ENCODE peak calls at places on chromosomes 2 and 18, in ten cellular contexts. One of them, this sample, is unnamed.

GRCh38 chr2:70789304-70790078 is 952 bp downstream of the FIGLA start:
- DNase-seq in kidney: peak
- DNase-seq in HepG2: peak
- DNase-seq in A549: peak
- DNase-seq in coronary artery: no peak
- DNase-seq in RWPE1: peak
- DNase-seq in adrenal gland: peak
- DNase-seq in naive thymus-derived CD4-positive, alpha-beta T cell: peak
- DNase-seq in dorsolateral prefrontal cortex: peak
- DNase-seq in Peyer's patch: peak
- DNase-seq in this sample: no peak

GRCh38 chr18:4510709-4511108 is 55.6 kb upstream of the DLGAP1 start:
- DNase-seq in kidney: no peak
- DNase-seq in HepG2: no peak
- DNase-seq in A549: peak
- DNase-seq in coronary artery: peak
- DNase-seq in RWPE1: no peak
- DNase-seq in adrenal gland: no peak
- DNase-seq in naive thymus-derived CD4-positive, alpha-beta T cell: no peak
- DNase-seq in dorsolateral prefrontal cortex: no peak
- DNase-seq in Peyer's patch: peak
- DNase-seq in this sample: no peak

GRCh38 chr2:100317634-100318033 is 4.7 kb downstream of the LONRF2 start:
- DNase-seq in kidney: no peak
- DNase-seq in HepG2: no peak
- DNase-seq in A549: peak
- DNase-seq in coronary artery: no peak
- DNase-seq in RWPE1: no peak
- DNase-seq in adrenal gland: no peak
- DNase-seq in naive thymus-derived CD4-positive, alpha-beta T cell: no peak
- DNase-seq in dorsolateral prefrontal cortex: no peak
- DNase-seq in Peyer's patch: no peak
- DNase-seq in this sample: no peak

GRCh38 chr2:109239720-109240119 is 110.7 kb downstream of the SH3RF3 start:
- DNase-seq in kidney: no peak
- DNase-seq in HepG2: no peak
- DNase-seq in A549: no peak
- DNase-seq in coronary artery: no peak
- DNase-seq in RWPE1: peak
- DNase-seq in adrenal gland: no peak
- DNase-seq in naive thymus-derived CD4-positive, alpha-beta T cell: no peak
- DNase-seq in dorsolateral prefrontal cortex: no peak
- DNase-seq in Peyer's patch: no peak
- DNase-seq in this sample: no peak

GRCh38 chr2:238254095-238254494 is 14.3 kb upstream of the HES6 start:
- DNase-seq in kidney: peak
- DNase-seq in HepG2: no peak
- DNase-seq in A549: no peak
- DNase-seq in coronary artery: no peak
- DNase-seq in RWPE1: no peak
- DNase-seq in adrenal gland: no peak
- DNase-seq in naive thymus-derived CD4-positive, alpha-beta T cell: no peak
- DNase-seq in dorsolateral prefrontal cortex: no peak
- DNase-seq in Peyer's patch: no peak
- DNase-seq in this sample: no peak

GRCh38 chr2:25939257-25939668 is 43.0 kb downstream of the KIF3C start:
- DNase-seq in kidney: peak
- DNase-seq in HepG2: no peak
- DNase-seq in A549: no peak
- DNase-seq in coronary artery: no peak
- DNase-seq in RWPE1: no peak
- DNase-seq in adrenal gland: no peak
- DNase-seq in naive thymus-derived CD4-positive, alpha-beta T cell: no peak
- DNase-seq in dorsolateral prefrontal cortex: no peak
- DNase-seq in Peyer's patch: peak
- DNase-seq in this sample: no peak

GRCh38 chr18:79553154-79553553 is 126.4 kb upstream of the CTDP1 start:
- DNase-seq in kidney: peak
- DNase-seq in HepG2: no peak
- DNase-seq in A549: no peak
- DNase-seq in coronary artery: no peak
- DNase-seq in RWPE1: peak
- DNase-seq in adrenal gland: no peak
- DNase-seq in naive thymus-derived CD4-positive, alpha-beta T cell: no peak
- DNase-seq in dorsolateral prefrontal cortex: no peak
- DNase-seq in Peyer's patch: peak
- DNase-seq in this sample: no peak

GRCh38 chr2:109453596-109453995 is 160.2 kb downstream of the SEPTIN10 start:
- DNase-seq in kidney: no peak
- DNase-seq in HepG2: no peak
- DNase-seq in A549: no peak
- DNase-seq in coronary artery: peak
- DNase-seq in RWPE1: no peak
- DNase-seq in adrenal gland: no peak
- DNase-seq in naive thymus-derived CD4-positive, alpha-beta T cell: no peak
- DNase-seq in dorsolateral prefrontal cortex: no peak
- DNase-seq in Peyer's patch: no peak
- DNase-seq in this sample: no peak

GRCh38 chr2:216773072-216773471 is 77.7 kb upstream of the IGFBP5 start:
- DNase-seq in kidney: peak
- DNase-seq in HepG2: no peak
- DNase-seq in A549: no peak
- DNase-seq in coronary artery: peak
- DNase-seq in RWPE1: no peak
- DNase-seq in adrenal gland: no peak
- DNase-seq in naive thymus-derived CD4-positive, alpha-beta T cell: no peak
- DNase-seq in dorsolateral prefrontal cortex: no peak
- DNase-seq in Peyer's patch: no peak
- DNase-seq in this sample: no peak

GRCh38 chr2:4354678-4355077 is 651.3 kb downstream of the DCDC2C start:
- DNase-seq in kidney: no peak
- DNase-seq in HepG2: peak
- DNase-seq in A549: peak
- DNase-seq in coronary artery: no peak
- DNase-seq in RWPE1: no peak
- DNase-seq in adrenal gland: no peak
- DNase-seq in naive thymus-derived CD4-positive, alpha-beta T cell: no peak
- DNase-seq in dorsolateral prefrontal cortex: no peak
- DNase-seq in Peyer's patch: no peak
- DNase-seq in this sample: no peak

GRCh38 chr2:156563994-156564753 is 128.0 kb downstream of the GPD2 start:
- DNase-seq in kidney: no peak
- DNase-seq in HepG2: no peak
- DNase-seq in A549: no peak
- DNase-seq in coronary artery: no peak
- DNase-seq in RWPE1: no peak
- DNase-seq in adrenal gland: no peak
- DNase-seq in naive thymus-derived CD4-positive, alpha-beta T cell: no peak
- DNase-seq in dorsolateral prefrontal cortex: no peak
- DNase-seq in Peyer's patch: no peak
- DNase-seq in this sample: no peak

GRCh38 chr18:75208836-75209128 is 157 bp downstream of the PTGR3 start:
- DNase-seq in kidney: no peak
- DNase-seq in HepG2: no peak
- DNase-seq in A549: no peak
- DNase-seq in coronary artery: no peak
- DNase-seq in RWPE1: no peak
- DNase-seq in adrenal gland: peak
- DNase-seq in naive thymus-derived CD4-positive, alpha-beta T cell: no peak
- DNase-seq in dorsolateral prefrontal cortex: no peak
- DNase-seq in Peyer's patch: peak
- DNase-seq in this sample: peak

GRCh38 chr2:121778736-121779487 is 23.5 kb downstream of the TSN start:
- DNase-seq in kidney: no peak
- DNase-seq in HepG2: peak
- DNase-seq in A549: no peak
- DNase-seq in coronary artery: no peak
- DNase-seq in RWPE1: no peak
- DNase-seq in adrenal gland: no peak
- DNase-seq in naive thymus-derived CD4-positive, alpha-beta T cell: no peak
- DNase-seq in dorsolateral prefrontal cortex: no peak
- DNase-seq in Peyer's patch: no peak
- DNase-seq in this sample: no peak

GRCh38 chr2:239357954-239358754 is 42.7 kb downstream of the HDAC4 start:
- DNase-seq in kidney: no peak
- DNase-seq in HepG2: no peak
- DNase-seq in A549: no peak
- DNase-seq in coronary artery: no peak
- DNase-seq in RWPE1: no peak
- DNase-seq in adrenal gland: no peak
- DNase-seq in naive thymus-derived CD4-positive, alpha-beta T cell: no peak
- DNase-seq in dorsolateral prefrontal cortex: no peak
- DNase-seq in Peyer's patch: no peak
- DNase-seq in this sample: no peak

GRCh38 chr2:81206216-81206615 is 901.7 kb upstream of the LRRTM1 start:
- DNase-seq in kidney: no peak
- DNase-seq in HepG2: no peak
- DNase-seq in A549: no peak
- DNase-seq in coronary artery: no peak
- DNase-seq in RWPE1: no peak
- DNase-seq in adrenal gland: no peak
- DNase-seq in naive thymus-derived CD4-positive, alpha-beta T cell: no peak
- DNase-seq in dorsolateral prefrontal cortex: no peak
- DNase-seq in Peyer's patch: no peak
- DNase-seq in this sample: no peak

GRCh38 chr2:30872797-30873196 is 65.6 kb upstream of the CAPN13 start:
- DNase-seq in kidney: no peak
- DNase-seq in HepG2: no peak
- DNase-seq in A549: no peak
- DNase-seq in coronary artery: no peak
- DNase-seq in RWPE1: no peak
- DNase-seq in adrenal gland: no peak
- DNase-seq in naive thymus-derived CD4-positive, alpha-beta T cell: no peak
- DNase-seq in dorsolateral prefrontal cortex: no peak
- DNase-seq in Peyer's patch: no peak
- DNase-seq in this sample: no peak

GRCh38 chr2:232419245-232420072 is 12.8 kb downstream of the ALPG start:
- DNase-seq in kidney: no peak
- DNase-seq in HepG2: no peak
- DNase-seq in A549: no peak
- DNase-seq in coronary artery: no peak
- DNase-seq in RWPE1: no peak
- DNase-seq in adrenal gland: no peak
- DNase-seq in naive thymus-derived CD4-positive, alpha-beta T cell: no peak
- DNase-seq in dorsolateral prefrontal cortex: no peak
- DNase-seq in Peyer's patch: no peak
- DNase-seq in this sample: no peak

GRCh38 chr2:16756831-16757644 is 91.4 kb upstream of the CYRIA start:
- DNase-seq in kidney: peak
- DNase-seq in HepG2: peak
- DNase-seq in A549: peak
- DNase-seq in coronary artery: no peak
- DNase-seq in RWPE1: peak
- DNase-seq in adrenal gland: peak
- DNase-seq in naive thymus-derived CD4-positive, alpha-beta T cell: peak
- DNase-seq in dorsolateral prefrontal cortex: peak
- DNase-seq in Peyer's patch: peak
- DNase-seq in this sample: peak

GRCh38 chr18:3273042-3273441 is 11.1 kb downstream of the MYL12B start:
- DNase-seq in kidney: no peak
- DNase-seq in HepG2: no peak
- DNase-seq in A549: no peak
- DNase-seq in coronary artery: no peak
- DNase-seq in RWPE1: no peak
- DNase-seq in adrenal gland: no peak
- DNase-seq in naive thymus-derived CD4-positive, alpha-beta T cell: no peak
- DNase-seq in dorsolateral prefrontal cortex: no peak
- DNase-seq in Peyer's patch: no peak
- DNase-seq in this sample: no peak
- H3K27ac ChIP-seq in kidney: no peak
- H3K27ac ChIP-seq in HepG2: no peak
- H3K27ac ChIP-seq in A549: no peak
- H3K27ac ChIP-seq in coronary artery: no peak
- H3K27ac ChIP-seq in RWPE1: no peak
- H3K27ac ChIP-seq in adrenal gland: no peak
- H3K27ac ChIP-seq in naive thymus-derived CD4-positive, alpha-beta T cell: no peak
- H3K27ac ChIP-seq in dorsolateral prefrontal cortex: no peak
- H3K27ac ChIP-seq in Peyer's patch: no peak
- H3K27ac ChIP-seq in this sample: no peak

GRCh38 chr18:62506495-62507143 is 16.2 kb upstream of the ZCCHC2 start:
- DNase-seq in kidney: no peak
- DNase-seq in HepG2: no peak
- DNase-seq in A549: no peak
- DNase-seq in coronary artery: no peak
- DNase-seq in RWPE1: no peak
- DNase-seq in adrenal gland: no peak
- DNase-seq in naive thymus-derived CD4-positive, alpha-beta T cell: no peak
- DNase-seq in dorsolateral prefrontal cortex: no peak
- DNase-seq in Peyer's patch: no peak
- DNase-seq in this sample: no peak
- H3K27ac ChIP-seq in kidney: peak
- H3K27ac ChIP-seq in HepG2: peak
- H3K27ac ChIP-seq in A549: peak
- H3K27ac ChIP-seq in coronary artery: no peak
- H3K27ac ChIP-seq in RWPE1: no peak
- H3K27ac ChIP-seq in adrenal gland: peak
- H3K27ac ChIP-seq in naive thymus-derived CD4-positive, alpha-beta T cell: peak
- H3K27ac ChIP-seq in dorsolateral prefrontal cortex: peak
- H3K27ac ChIP-seq in Peyer's patch: peak
- H3K27ac ChIP-seq in this sample: no peak

GRCh38 chr2:171146633-171147032 is 14.1 kb downstream of the TLK1 start:
- DNase-seq in kidney: no peak
- DNase-seq in HepG2: no peak
- DNase-seq in A549: no peak
- DNase-seq in coronary artery: no peak
- DNase-seq in RWPE1: peak
- DNase-seq in adrenal gland: no peak
- DNase-seq in naive thymus-derived CD4-positive, alpha-beta T cell: no peak
- DNase-seq in dorsolateral prefrontal cortex: no peak
- DNase-seq in Peyer's patch: no peak
- DNase-seq in this sample: no peak
- H3K27ac ChIP-seq in kidney: no peak
- H3K27ac ChIP-seq in HepG2: peak
- H3K27ac ChIP-seq in A549: no peak
- H3K27ac ChIP-seq in coronary artery: no peak
- H3K27ac ChIP-seq in RWPE1: no peak
- H3K27ac ChIP-seq in adrenal gland: no peak
- H3K27ac ChIP-seq in naive thymus-derived CD4-positive, alpha-beta T cell: peak
- H3K27ac ChIP-seq in dorsolateral prefrontal cortex: no peak
- H3K27ac ChIP-seq in Peyer's patch: no peak
- H3K27ac ChIP-seq in this sample: no peak

DNA sequence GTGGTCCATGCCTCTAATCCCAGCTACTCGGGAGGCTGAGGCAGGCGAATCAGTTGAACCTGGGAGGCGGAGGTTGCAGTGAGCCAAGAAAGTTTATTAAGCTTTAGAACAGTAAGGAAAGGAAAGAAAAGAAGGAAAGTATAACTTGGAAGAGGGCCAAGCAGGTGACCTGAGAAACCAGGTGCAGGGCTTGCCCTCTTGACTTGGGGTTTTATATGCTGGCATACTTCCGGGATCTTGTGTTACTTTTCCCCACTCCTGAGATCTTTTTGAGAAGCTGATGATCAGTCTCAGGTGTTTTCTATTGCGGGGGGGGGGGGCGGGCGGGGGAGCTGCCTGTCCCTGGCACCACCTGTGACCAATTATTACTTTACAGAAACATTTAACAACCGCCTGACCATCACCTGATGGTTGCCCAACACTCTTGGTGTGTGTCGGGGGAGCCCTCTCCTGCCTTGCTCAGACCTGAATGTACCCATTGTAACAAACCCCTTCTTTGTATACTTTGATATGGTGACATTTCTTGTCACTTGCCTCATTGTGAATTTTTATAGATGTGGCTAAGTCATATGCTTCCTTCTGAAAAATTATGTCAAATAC is 6.9 kb upstream of the CASP10 start:
- DNase-seq in kidney: no peak
- DNase-seq in HepG2: peak
- DNase-seq in A549: no peak
- DNase-seq in coronary artery: no peak
- DNase-seq in RWPE1: no peak
- DNase-seq in adrenal gland: no peak
- DNase-seq in naive thymus-derived CD4-positive, alpha-beta T cell: no peak
- DNase-seq in dorsolateral prefrontal cortex: no peak
- DNase-seq in Peyer's patch: no peak
- DNase-seq in this sample: no peak
- H3K27ac ChIP-seq in kidney: no peak
- H3K27ac ChIP-seq in HepG2: no peak
- H3K27ac ChIP-seq in A549: no peak
- H3K27ac ChIP-seq in coronary artery: no peak
- H3K27ac ChIP-seq in RWPE1: no peak
- H3K27ac ChIP-seq in adrenal gland: no peak
- H3K27ac ChIP-seq in naive thymus-derived CD4-positive, alpha-beta T cell: no peak
- H3K27ac ChIP-seq in dorsolateral prefrontal cortex: no peak
- H3K27ac ChIP-seq in Peyer's patch: no peak
- H3K27ac ChIP-seq in this sample: no peak